ENCODE peak calls at places on chromosome 14, in five cellular contexts. X is ovary, A is upper lobe of left lung, B is spleen, Y is transverse colon. E is an unnamed sample.

GRCh38 chr14:99755629-99756603 is 37.3 kb upstream of the EML1 start:
- DNase-seq in A (peak), X (peak), B (peak), Y (peak), E (no peak)

GRCh38 chr14:88793259-88793625 is 489 bp upstream of the EML5 start:
- DNase-seq in A (no peak), X (no peak), B (no peak), Y (no peak), E (no peak)

GRCh38 chr14:52950898-52951729 is at the start of gene FERMT2:
- DNase-seq in B (peak), X (peak), A (peak), Y (peak), E (no peak)

GRCh38 chr14:68703093-68703492 is 89.8 kb downstream of the ZFP36L1 start:
- DNase-seq in A (no peak), X (no peak), B (no peak), Y (no peak), E (peak)

GRCh38 chr14:58501214-58501816 is 73.8 kb downstream of the KIAA0586 start:
- DNase-seq in X (no peak), Y (no peak), A (no peak), B (no peak), E (no peak)

GRCh38 chr14:44369401-44370123 is 137.5 kb downstream of the FSCB start:
- DNase-seq in X (no peak), Y (no peak), A (no peak), B (no peak), E (no peak)

GRCh38 chr14:94387051-94388026 is 1.1 kb downstream of the SERPINA1 start:
- DNase-seq in Y (no peak), A (no peak), B (no peak), X (no peak), E (peak)

GRCh38 chr14:103122578-103123127 is 608 bp upstream of the TNFAIP2 start:
- DNase-seq in X (peak), B (no peak), Y (no peak), A (no peak), E (no peak)

GRCh38 chr14:101601603-101602465 is 40.5 kb downstream of the DIO3 start:
- DNase-seq in B (peak), A (no peak), Y (peak), X (peak), E (no peak)

GRCh38 chr14:86723254-86723624 is 1193.3 kb downstream of the FLRT2 start:
- DNase-seq in X (no peak), Y (no peak), B (no peak), A (no peak), E (no peak)

GRCh38 chr14:65164068-65164824 is 61.9 kb upstream of the MAX start:
- DNase-seq in Y (no peak), X (no peak), A (no peak), B (no peak), E (no peak)

GRCh38 chr14:99518441-99519346 is 37.5 kb downstream of the CCNK start:
- DNase-seq in Y (peak), X (peak), A (peak), B (peak), E (peak)

GRCh38 chr14:102993523-102993922 is 63.8 kb downstream of the CDC42BPB start:
- DNase-seq in A (no peak), X (no peak), Y (peak), B (no peak), E (no peak)

GRCh38 chr14:24394275-24394674 is 4.5 kb upstream of the NYNRIN start:
- DNase-seq in X (no peak), B (no peak), A (no peak), Y (no peak), E (no peak)

GRCh38 chr14:75322746-75323145 is 44.1 kb downstream of the FOS start:
- DNase-seq in A (no peak), Y (no peak), X (no peak), B (no peak), E (no peak)

GRCh38 chr14:32939254-32940065 is 781 bp downstream of the NPAS3 start:
- DNase-seq in A (peak), B (peak), Y (peak), X (peak), E (no peak)

GRCh38 chr14:101361451-101362433 is 199.6 kb upstream of the DIO3 start:
- DNase-seq in Y (no peak), X (no peak), A (no peak), B (no peak), E (no peak)

GRCh38 chr14:98177551-98177950 is 1094.4 kb downstream of the BCL11B start:
- DNase-seq in Y (no peak), A (no peak), X (no peak), B (no peak), E (no peak)

GRCh38 chr14:83356080-83356479 is 1822.4 kb upstream of the SEL1L start:
- DNase-seq in X (no peak), A (no peak), B (no peak), Y (no peak), E (no peak)

GRCh38 chr14:92473947-92474535 is 39.5 kb upstream of the RIN3 start:
- DNase-seq in X (no peak), B (peak), Y (no peak), A (no peak), E (no peak)

GRCh38 chr14:80584638-80585505 is 356.7 kb downstream of the CEP128 start:
- DNase-seq in Y (no peak), B (no peak), A (no peak), X (no peak), E (no peak)

GRCh38 chr14:77589099-77589498 is 27.3 kb downstream of the SPTLC2 start:
- DNase-seq in B (no peak), Y (no peak), X (no peak), A (no peak), E (no peak)

GRCh38 chr14:100017578-100017977 is 47.6 kb upstream of the EVL start:
- DNase-seq in Y (no peak), B (no peak), A (no peak), X (no peak), E (no peak)

GRCh38 chr14:105666420-105666819 is 140.0 kb downstream of the TMEM121 start:
- DNase-seq in X (no peak), B (peak), A (no peak), Y (no peak), E (no peak)

DNA sequence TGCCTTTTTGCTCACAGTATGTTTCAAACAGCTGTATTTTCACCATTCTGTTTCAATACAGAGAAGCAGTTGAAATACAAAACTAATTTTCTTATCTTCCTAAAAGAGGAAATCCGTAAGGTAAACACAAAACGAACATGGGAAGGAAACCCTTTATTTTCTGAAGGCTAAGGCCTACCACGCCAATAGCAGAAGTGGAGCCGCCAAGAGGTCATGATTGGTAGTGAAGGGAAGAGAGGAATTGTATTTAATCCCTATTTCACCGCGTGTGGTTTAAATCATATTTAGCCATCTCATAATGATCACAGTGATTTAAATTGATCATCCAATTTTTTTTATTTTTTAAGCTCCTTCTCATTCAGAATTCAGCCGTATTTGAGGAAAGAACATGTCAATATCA is 398.2 kb downstream of the PRKD1 start:
- DNase-seq in A (no peak), X (no peak), Y (no peak), B (no peak), E (no peak)
- TF ChIP-seq CTCF in A (no peak), X (no peak), Y (no peak), B (peak), E (peak)

DNA sequence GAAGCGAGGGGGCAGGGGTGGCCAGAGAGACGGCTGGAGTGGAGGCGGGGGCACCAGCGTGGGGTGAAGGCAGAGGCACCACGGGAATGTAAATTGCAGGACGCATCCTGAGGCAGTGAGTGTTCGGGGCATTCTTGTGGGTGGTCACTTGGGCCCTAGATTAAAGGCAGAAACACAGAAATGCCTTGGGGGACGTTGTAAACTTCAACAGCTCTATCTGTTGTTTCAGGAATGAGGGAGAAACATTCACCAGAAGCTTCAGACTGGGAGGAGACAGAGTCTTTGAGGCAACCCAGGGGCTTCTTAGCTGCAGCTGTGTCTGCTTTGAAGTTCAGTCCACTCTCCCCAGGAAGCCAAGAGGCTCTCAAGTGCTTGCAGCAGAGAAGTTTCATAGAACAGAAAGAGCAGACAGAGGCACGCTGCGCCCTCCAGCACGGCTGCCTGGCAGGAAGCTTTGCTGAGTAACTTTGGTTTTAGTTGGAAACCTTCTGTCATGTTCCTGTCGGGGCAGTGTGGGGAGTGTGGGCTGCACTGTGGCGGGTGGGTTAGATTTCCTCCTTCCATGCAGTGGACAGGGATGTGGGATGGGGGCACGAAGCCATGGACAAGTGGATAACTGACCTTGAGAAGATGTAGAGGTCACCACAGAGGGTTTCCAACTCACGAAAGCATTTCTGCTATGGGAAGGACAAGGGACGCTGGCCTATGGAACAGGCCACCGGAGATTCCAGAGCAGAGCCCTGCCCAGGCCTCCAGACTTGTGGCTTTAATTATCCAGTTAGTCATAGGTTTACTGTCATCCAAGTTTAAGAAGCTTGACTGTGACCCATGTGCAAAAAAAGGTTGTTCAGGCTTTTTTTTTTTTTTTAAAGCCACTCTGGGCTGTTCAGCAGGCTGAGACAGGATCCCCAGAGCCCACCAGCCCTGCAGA is 107.6 kb downstream of the ARF6 start:
- DNase-seq in Y (peak), B (peak), A (peak), X (peak), E (peak)
- TF ChIP-seq CTCF in Y (no peak), B (no peak), A (no peak), X (no peak), E (no peak)

GRCh38 chr14:72172075-72172474 is 239.8 kb downstream of the RGS6 start:
- DNase-seq in A (no peak), B (no peak), Y (no peak), X (no peak), E (no peak)

GRCh38 chr14:72173038-72173720 is 240.9 kb downstream of the RGS6 start:
- DNase-seq in A (no peak), Y (no peak), B (no peak), X (no peak), E (no peak)

GRCh38 chr14:72172597-72172996 is 240.4 kb downstream of the RGS6 start:
- DNase-seq in Y (no peak), A (no peak), B (no peak), X (no peak), E (no peak)

GRCh38 chr14:72178517-72178916 is 246.3 kb downstream of the RGS6 start:
- DNase-seq in Y (no peak), X (no peak), A (no peak), B (no peak), E (no peak)

GRCh38 chr14:72177246-72177645 is 245.0 kb downstream of the RGS6 start:
- DNase-seq in B (no peak), A (no peak), X (peak), Y (no peak), E (no peak)
- TF ChIP-seq CTCF in B (no peak), A (no peak), X (no peak), Y (no peak), E (no peak)

GRCh38 chr14:82113710-82114109 is 580.1 kb upstream of the SEL1L start:
- DNase-seq in Y (no peak), B (no peak), A (no peak), X (no peak), E (no peak)
- TF ChIP-seq CTCF in Y (no peak), B (no peak), A (no peak), X (no peak), E (no peak)

DNA sequence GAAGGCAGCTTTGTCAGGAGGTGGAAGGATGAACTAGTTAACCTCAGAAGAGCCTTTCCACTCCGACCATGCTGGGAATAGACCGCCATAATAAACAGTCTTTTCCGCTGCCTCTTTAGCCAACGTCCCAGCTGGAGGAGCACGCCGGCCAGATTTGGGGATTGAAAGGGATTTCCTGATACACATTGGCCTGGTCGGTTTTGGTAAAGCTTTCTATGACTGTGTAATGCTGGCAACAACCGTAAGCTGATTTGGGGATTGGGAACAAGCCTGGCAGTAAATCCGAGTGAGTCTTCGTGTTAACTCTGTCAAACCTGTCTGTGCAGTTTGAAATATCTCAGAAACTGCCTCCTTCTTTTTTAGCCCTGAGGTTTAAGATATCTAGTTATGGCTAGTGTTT is 87.0 kb downstream of the DAD1 start:
- DNase-seq in B (no peak), A (no peak), X (no peak), Y (no peak), E (no peak)
- TF ChIP-seq CTCF in B (no peak), A (no peak), X (no peak), Y (no peak), E (no peak)

GRCh38 chr14:47917344-47917954 is 242.0 kb upstream of the MDGA2 start:
- DNase-seq in X (no peak), B (no peak), Y (no peak), A (no peak), E (no peak)
- TF ChIP-seq CTCF in X (no peak), B (peak), Y (no peak), A (peak), E (peak)

E was measured in CD14-positive monocyte.